ENCODE peak calls at places on chromosome 14, in four cellular contexts. H is IMR-90, Y is H7, C is brain microvascular endothelial cell. B is an unnamed sample. For H3K36me3, the result is how much of the 10 kb centered on the place peaks cover.

GRCh38 chr14:55446833-55447232 is 6.4 kb upstream of the TBPL2 start:
- DNase-seq in H (peak), C (peak), Y (no peak), B (no peak)

GRCh38 chr14:68124885-68125731 is 305.5 kb downstream of the RAD51B start:
- DNase-seq in C (peak), H (peak), Y (no peak), B (no peak)

GRCh38 chr14:83467811-83468210 is 1934.2 kb upstream of the SEL1L start:
- DNase-seq in Y (no peak), C (no peak), H (peak), B (no peak)

GRCh38 chr14:76343386-76343785 is 32.6 kb upstream of the ESRRB start:
- DNase-seq in H (no peak), C (no peak), Y (no peak), B (no peak)

GRCh38 chr14:100193417-100194357 is 34.2 kb upstream of the DEGS2 start:
- DNase-seq in Y (peak), C (no peak), H (no peak), B (no peak)

GRCh38 chr14:75289840-75290388 is 11.3 kb downstream of the FOS start:
- DNase-seq in C (no peak), Y (no peak), H (no peak), B (no peak)

GRCh38 chr14:23034498-23035302 is at the start of gene PSMB5:
- DNase-seq in Y (peak), C (peak), H (peak), B (peak)

GRCh38 chr14:37569729-37570128 is 25.3 kb downstream of the FOXA1 start:
- DNase-seq in C (no peak), H (no peak), Y (no peak), B (no peak)

GRCh38 chr14:77483851-77484250 is 14.8 kb downstream of the ISM2 start:
- DNase-seq in C (no peak), H (no peak), Y (no peak), B (no peak)

GRCh38 chr14:55448146-55448614 is 7.8 kb upstream of the TBPL2 start:
- DNase-seq in H (peak), C (peak), Y (no peak), B (no peak)

GRCh38 chr14:105554022-105554421 is 27.6 kb downstream of the TMEM121 start:
- DNase-seq in Y (no peak), H (no peak), C (no peak), B (no peak)

GRCh38 chr14:104387385-104388010 is 192.1 kb upstream of the C14orf180 start:
- DNase-seq in Y (peak), C (no peak), H (no peak), B (no peak)

GRCh38 chr14:23438130-23438893 is 2.9 kb upstream of the MYH7 start:
- DNase-seq in C (no peak), H (no peak), Y (peak), B (no peak)

GRCh38 chr14:93619176-93619793 is 169.0 kb downstream of the PRIMA1 start:
- DNase-seq in C (peak), Y (peak), H (peak), B (no peak)

DNA sequence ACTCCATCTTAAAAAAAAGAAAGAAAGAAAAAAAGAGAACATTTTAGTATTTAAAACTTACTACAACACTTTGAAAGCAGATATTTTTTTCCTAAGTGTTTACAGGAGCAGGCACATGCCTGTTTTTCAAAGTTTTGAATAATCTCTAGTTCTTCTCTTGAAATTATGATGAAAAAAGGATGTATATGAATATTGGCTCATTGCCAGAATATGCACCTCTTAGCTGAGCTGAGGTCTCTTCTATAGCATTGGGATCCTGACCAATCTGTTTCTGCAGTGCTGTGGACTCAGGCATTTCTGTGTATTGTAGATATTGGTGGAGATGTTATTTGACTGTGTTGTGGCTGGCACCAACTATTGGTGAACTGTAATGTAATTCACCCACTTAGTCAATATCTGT is 15.0 kb downstream of the TECPR2 start:
- DNase-seq in Y (no peak), H (no peak), C (no peak), B (no peak)
- H3K36me3 ChIP-seq in Y (under half), H (under half), C (under half), B (under half)

GRCh38 chr14:35078082-35078481 is 32.0 kb downstream of the FAM177A1 start:
- DNase-seq in C (no peak), Y (no peak), H (no peak), B (no peak)
- H3K36me3 ChIP-seq in C (under half), Y (under half), H (under half), B (under half)

GRCh38 chr14:95699397-95699796 is 13.2 kb downstream of the TCL1B start:
- DNase-seq in H (no peak), Y (no peak), C (no peak), B (peak)

GRCh38 chr14:95695913-95696312 is 9.7 kb downstream of the TCL1B start:
- DNase-seq in C (no peak), H (no peak), Y (no peak), B (no peak)

GRCh38 chr14:95698287-95698686 is 12.1 kb downstream of the TCL1B start:
- DNase-seq in C (no peak), Y (no peak), H (no peak), B (no peak)

GRCh38 chr14:95696741-95697140 is 10.5 kb downstream of the TCL1B start:
- DNase-seq in H (no peak), Y (no peak), C (no peak), B (no peak)

GRCh38 chr14:95697764-95698163 is 11.5 kb downstream of the TCL1B start:
- DNase-seq in H (no peak), C (no peak), Y (no peak), B (no peak)
- H3K36me3 ChIP-seq in H (under half), C (under half), Y (under half), B (under half)

GRCh38 chr14:70755655-70756054 is 53.7 kb downstream of the MAP3K9 start:
- DNase-seq in H (no peak), Y (no peak), C (no peak), B (no peak)

GRCh38 chr14:70753518-70753953 is 55.8 kb downstream of the MAP3K9 start:
- DNase-seq in C (no peak), Y (no peak), H (no peak), B (no peak)

GRCh38 chr14:70759398-70759797 is 49.9 kb downstream of the MAP3K9 start:
- DNase-seq in H (no peak), Y (no peak), C (no peak), B (no peak)

DNA sequence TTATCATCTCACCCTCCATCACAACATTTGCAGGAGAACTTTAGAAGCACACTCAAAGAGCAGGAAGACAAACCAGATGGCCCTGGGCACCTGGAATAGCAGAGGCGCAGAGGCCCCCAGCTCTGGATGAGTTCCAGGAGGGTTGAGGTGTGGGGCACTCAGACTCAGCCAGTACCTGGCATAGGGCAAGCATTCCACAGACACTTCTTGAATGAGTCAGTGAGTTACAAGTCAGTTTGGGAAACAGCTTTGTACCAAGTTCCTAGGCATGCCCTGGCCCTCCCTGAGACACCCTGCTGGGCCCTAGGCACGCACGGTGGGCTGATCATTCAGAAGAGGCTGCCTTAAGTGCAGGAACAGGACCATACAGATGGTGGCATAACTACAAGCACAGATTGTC is 54.3 kb downstream of the MAP3K9 start:
- DNase-seq in Y (no peak), C (peak), H (no peak), B (no peak)
- H3K36me3 ChIP-seq in Y (under half), C (under half), H (under half), B (under half)

DNA sequence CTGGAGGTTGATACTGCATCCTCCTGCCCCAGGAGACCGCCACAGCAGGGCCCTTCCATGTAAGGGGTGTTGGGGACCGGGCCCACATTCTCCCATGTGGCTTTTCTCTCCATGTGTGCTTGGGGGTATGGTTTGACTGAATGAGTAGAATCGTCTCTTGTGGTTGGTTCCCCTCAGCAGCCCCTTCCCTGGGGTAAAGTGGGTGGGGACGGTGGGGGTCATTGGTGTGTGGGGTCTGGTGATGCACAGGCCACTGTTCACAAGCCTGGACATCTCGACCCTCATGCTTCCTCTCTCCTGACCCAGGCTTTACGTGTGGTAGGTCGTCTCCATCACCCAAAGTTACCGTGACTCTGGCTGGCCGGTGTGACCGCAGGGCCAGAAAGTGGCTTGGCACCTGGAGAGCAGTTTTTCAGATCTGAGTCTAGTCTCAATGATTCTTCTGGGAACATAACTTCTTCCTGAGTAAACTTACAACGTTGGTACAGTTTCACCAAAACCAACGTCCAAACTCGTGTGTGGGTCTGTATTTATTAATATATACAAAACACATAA is 17.7 kb downstream of the DCAF4 start:
- DNase-seq in Y (no peak), C (no peak), H (no peak), B (no peak)
- H3K36me3 ChIP-seq in Y (under half), C (under half), H (under half), B (under half)

DNA sequence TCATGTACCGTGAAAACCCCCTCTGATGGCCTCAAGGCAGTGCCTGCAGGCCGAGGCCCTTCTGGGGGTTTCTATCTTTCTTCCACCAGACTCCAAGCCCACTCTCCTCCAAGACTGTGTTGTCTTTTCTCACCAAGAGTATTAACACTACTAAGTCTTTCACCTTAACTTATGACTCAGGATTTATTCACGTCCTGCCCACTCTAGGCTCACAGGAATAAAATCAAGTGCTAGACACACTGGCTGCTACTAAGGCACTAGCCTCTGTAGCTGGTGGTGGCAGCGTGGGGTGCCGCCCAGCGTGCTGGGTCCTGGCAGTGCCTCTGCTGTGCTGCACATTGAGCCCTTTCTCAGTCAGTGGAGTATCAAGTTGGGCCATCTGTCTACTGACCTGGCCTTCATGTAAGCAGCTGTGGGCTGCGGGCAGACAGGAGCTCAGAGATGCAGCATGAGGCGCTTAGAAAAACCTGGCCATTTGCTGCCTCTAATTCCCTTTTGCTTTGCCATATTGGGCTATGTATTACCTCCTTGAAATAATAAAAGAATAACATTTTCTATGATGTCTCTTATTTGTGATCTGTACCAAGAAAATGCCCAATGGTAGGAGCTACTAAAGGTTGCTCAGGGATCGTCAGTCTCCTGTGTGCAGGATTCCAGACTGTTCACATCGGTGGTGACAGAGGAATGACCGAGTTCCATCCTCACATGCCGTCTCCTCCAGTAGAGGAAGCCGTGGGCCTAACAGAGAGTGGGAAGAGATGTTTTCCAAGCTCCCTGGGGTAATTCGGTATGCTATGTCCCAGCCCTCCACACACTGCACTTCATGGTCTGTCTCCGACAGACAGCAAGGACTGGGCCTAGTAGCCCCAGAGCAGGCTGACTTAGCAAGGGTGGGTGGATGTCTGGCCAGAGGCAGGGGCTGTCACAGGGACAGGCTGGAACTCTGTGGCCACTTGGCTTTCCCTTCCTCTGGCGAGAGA is 39.9 kb downstream of the MAX start:
- DNase-seq in Y (no peak), H (no peak), C (no peak), B (no peak)
- H3K36me3 ChIP-seq in Y (under half), H (under half), C (under half), B (under half)

GRCh38 chr14:51733147-51733546 is 81.4 kb downstream of the FRMD6 start:
- DNase-seq in Y (no peak), C (no peak), H (no peak), B (no peak)

GRCh38 chr14:51730674-51731073 is 79.0 kb downstream of the FRMD6 start:
- DNase-seq in H (peak), C (no peak), Y (no peak), B (no peak)

GRCh38 chr14:51735851-51736250 is 84.1 kb downstream of the FRMD6 start:
- DNase-seq in C (no peak), H (no peak), Y (no peak), B (no peak)

GRCh38 chr14:51730094-51730493 is 78.4 kb downstream of the FRMD6 start:
- DNase-seq in Y (no peak), C (no peak), H (no peak), B (no peak)

DNA sequence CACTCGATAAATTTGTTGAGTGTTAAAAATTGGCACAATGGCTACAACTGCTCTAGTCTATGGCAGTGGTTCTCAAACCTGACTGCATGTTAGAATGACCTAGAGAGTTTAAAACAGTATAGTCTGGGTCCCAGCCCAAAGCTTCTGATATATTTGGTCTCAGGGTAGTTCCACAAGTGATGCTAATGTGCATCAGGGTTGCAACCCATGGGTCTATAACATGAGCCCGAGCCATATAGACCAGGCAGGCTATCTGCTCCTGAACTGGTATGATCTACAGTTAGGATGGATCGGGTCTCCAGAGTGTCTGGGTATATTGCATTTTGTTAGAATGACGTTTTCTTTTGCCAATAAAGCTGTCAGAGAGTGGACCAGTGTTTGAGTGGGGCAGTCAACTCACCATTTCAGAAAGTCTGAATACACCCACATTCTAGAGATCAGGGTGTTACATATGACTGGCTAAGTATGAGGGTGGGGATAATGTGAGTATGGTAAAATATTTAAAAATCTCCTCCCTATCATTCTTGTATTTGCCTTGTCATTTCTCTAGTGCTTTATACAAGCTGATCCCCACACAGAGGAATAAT is 80.9 kb downstream of the FRMD6 start:
- DNase-seq in H (no peak), Y (no peak), C (no peak), B (no peak)
- H3K36me3 ChIP-seq in H (under half), Y (under half), C (under half), B (under half)

DNA sequence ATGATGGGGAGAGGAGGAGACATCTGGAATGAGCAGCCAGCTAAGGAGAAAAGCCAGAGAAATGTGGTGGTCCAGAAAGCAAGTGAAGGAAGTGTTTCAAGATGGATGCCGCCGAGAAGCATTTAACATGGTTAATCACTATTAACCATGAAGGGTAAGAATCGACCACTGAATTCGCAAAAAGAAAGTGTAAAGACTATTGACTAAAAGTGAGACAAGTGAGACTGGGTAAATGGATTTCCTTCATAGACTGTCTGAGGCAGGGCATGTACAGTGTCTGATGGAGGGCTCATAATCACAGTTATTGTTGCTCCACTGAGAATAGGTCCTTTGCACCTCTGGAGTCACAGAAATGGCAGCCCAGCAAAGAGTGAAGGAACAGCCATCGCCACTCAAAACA is 25.3 kb upstream of the CLMN start:
- DNase-seq in H (no peak), Y (no peak), C (no peak), B (no peak)
- H3K36me3 ChIP-seq in H (under half), Y (under half), C (under half), B (under half)

GRCh38 chr14:102727336-102728095 is 49.7 kb upstream of the TRAF3 start:
- DNase-seq in H (no peak), Y (no peak), C (no peak), B (peak)

GRCh38 chr14:102728509-102728908 is 48.7 kb upstream of the TRAF3 start:
- DNase-seq in H (no peak), Y (no peak), C (no peak), B (no peak)

GRCh38 chr14:102722646-102723045 is 54.6 kb upstream of the TRAF3 start:
- DNase-seq in H (no peak), C (no peak), Y (no peak), B (peak)

GRCh38 chr14:102726191-102726949 is 50.9 kb upstream of the TRAF3 start:
- DNase-seq in H (no peak), Y (no peak), C (no peak), B (peak)

GRCh38 chr14:102723650-102724049 is 53.6 kb upstream of the TRAF3 start:
- DNase-seq in H (no peak), C (no peak), Y (no peak), B (peak)
- H3K36me3 ChIP-seq in H (under half), C (under half), Y (under half), B (half or more)